ENCODE peak calls at places on chromosome 19, in six cellular contexts. O is Peyer's patch, M is keratinocyte, L is GM23338, G is fibroblast of the aortic adventitia, W is uterus. B is an unnamed sample.

GRCh38 chr19:383922-384800 is 24.8 kb downstream of the C2CD4C start:
- DNase-seq in O (no peak), M (no peak), L (peak), G (peak), W (no peak), B (no peak)

GRCh38 chr19:18119243-18120105 is 21.9 kb downstream of the MAST3 start:
- DNase-seq in O (peak), M (no peak), L (peak), G (no peak), W (no peak), B (no peak)

GRCh38 chr19:46697142-46697960 is 19.6 kb downstream of the PRKD2 start:
- DNase-seq in O (peak), M (peak), L (peak), G (peak), W (peak), B (peak)

GRCh38 chr19:1987197-1988187 is 28.0 kb downstream of the BTBD2 start:
- DNase-seq in O (no peak), M (no peak), L (peak), G (no peak), W (no peak), B (no peak)

GRCh38 chr19:41925208-41926003 is 2.8 kb downstream of the ERFL start:
- DNase-seq in O (no peak), M (no peak), L (no peak), G (no peak), W (no peak), B (no peak)

GRCh38 chr19:41318696-41319499 is 8.9 kb downstream of the CCDC97 start:
- DNase-seq in O (no peak), M (no peak), L (no peak), G (no peak), W (no peak), B (no peak)

GRCh38 chr19:33219261-33219812 is 6.3 kb downstream of the SLC7A10 start:
- DNase-seq in O (no peak), M (no peak), L (peak), G (no peak), W (no peak), B (no peak)

GRCh38 chr19:58518261-58519086 is 1.1 kb downstream of the ZBTB45 start:
- DNase-seq in O (no peak), M (no peak), L (no peak), G (no peak), W (no peak), B (no peak)

GRCh38 chr19:1796395-1797142 is 15.5 kb downstream of the ATP8B3 start:
- DNase-seq in O (no peak), M (no peak), L (no peak), G (no peak), W (no peak), B (no peak)

GRCh38 chr19:13011653-13012389 is 16.5 kb downstream of the NFIX start:
- DNase-seq in O (no peak), M (no peak), L (peak), G (no peak), W (peak), B (no peak)
- TF ChIP-seq CTCF in O (no peak), M (no peak), L (no peak), G (no peak), W (no peak), B (no peak)

GRCh38 chr19:3039641-3040077 is 10.6 kb upstream of the TLE2 start:
- DNase-seq in O (no peak), M (no peak), L (peak), G (no peak), W (no peak), B (no peak)
- TF ChIP-seq CTCF in O (peak), M (no peak), L (peak), G (no peak), W (no peak), B (no peak)

GRCh38 chr19:54415901-54416621 is 797 bp downstream of the TTYH1 start:
- DNase-seq in O (no peak), M (no peak), L (no peak), G (no peak), W (no peak), B (no peak)

GRCh38 chr19:54416695-54417491 is 1.6 kb downstream of the TTYH1 start:
- DNase-seq in O (no peak), M (no peak), L (peak), G (no peak), W (no peak), B (no peak)

GRCh38 chr19:54412877-54413276 is 2.4 kb upstream of the TTYH1 start:
- DNase-seq in O (no peak), M (no peak), L (no peak), G (no peak), W (no peak), B (no peak)

GRCh38 chr19:54414156-54414555 is 1.1 kb upstream of the TTYH1 start:
- DNase-seq in O (no peak), M (no peak), L (no peak), G (no peak), W (no peak), B (no peak)

DNA sequence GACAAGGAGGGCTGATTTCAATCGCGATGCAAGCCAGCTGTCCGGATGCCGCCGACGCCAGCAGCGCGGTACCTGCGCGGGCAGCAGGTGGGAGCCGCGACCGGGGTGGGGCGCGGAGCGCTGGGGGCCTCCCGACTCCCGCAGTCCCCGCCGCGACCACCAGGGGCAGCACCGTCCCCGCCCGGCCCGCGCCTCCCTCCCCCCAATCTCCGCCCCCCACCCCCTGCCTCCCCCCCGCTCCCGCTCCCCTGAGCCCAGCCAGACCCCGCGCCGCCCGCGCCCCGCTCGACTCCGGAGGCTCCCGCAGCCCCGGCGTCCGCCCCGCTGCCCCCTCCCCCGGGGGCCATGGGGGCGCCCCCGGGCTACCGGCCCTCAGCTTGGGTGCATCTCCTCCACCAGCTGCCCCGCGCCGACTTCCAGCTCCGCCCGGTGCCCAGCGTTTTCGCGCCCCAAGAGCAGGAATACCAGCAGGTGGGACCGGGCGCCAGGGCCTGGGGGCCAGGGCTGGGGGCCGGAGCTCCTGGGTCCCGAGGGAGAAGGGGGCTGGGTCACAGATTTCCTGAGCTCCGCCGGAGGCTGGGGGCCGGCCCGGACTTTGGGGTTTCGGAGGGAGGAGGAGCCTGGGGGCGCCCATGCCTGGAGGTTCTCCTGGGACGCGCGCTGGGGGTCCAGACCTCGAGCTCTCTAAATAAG is at the start of gene TTYH1:
- DNase-seq in O (no peak), M (no peak), L (peak), G (no peak), W (no peak), B (no peak)
- TF ChIP-seq CTCF in O (no peak), M (no peak), L (no peak), G (peak), W (no peak), B (no peak)

GRCh38 chr19:31314849-31315620 is 34.2 kb downstream of the TSHZ3 start:
- DNase-seq in O (no peak), M (no peak), L (no peak), G (peak), W (no peak), B (no peak)
- TF ChIP-seq CTCF in O (no peak), M (peak), L (peak), G (peak), W (no peak), B (no peak)

GRCh38 chr19:16117594-16118033 is 5.9 kb downstream of the RAB8A start:
- DNase-seq in O (peak), M (no peak), L (peak), G (no peak), W (no peak), B (no peak)
- TF ChIP-seq CTCF in O (no peak), M (no peak), L (peak), G (no peak), W (no peak), B (no peak)